ENCODE peak calls at places on chromosomes 3 and 15, in six cellular contexts. N, K, O, R, U and B are unnamed samples.

GRCh38 chr3:129416408-129416807 is 12.0 kb downstream of the EFCAB12 start:
- DNase-seq in N (no peak), K (no peak), O (no peak), R (no peak), U (no peak), B (no peak)

GRCh38 chr3:52670621-52671521 is 14.8 kb downstream of the PBRM1 start:
- DNase-seq in N (peak; percentile 99), K (peak; percentile 98), O (no peak), R (no peak), U (no peak), B (no peak)

GRCh38 chr3:183295211-183295610 is 42.2 kb downstream of the B3GNT5 start:
- DNase-seq in N (peak; percentile 66), K (peak; percentile 88), O (no peak), R (no peak), U (no peak), B (no peak)

GRCh38 chr3:165259518-165260193 is 63.5 kb upstream of the SLITRK3 start:
- DNase-seq in N (peak; percentile 53), K (peak; percentile 0), O (no peak), R (no peak), U (no peak), B (peak; percentile 11)

GRCh38 chr15:52080031-52080430 is 32.5 kb downstream of the BCL2L10 start:
- DNase-seq in N (peak; percentile 19), K (no peak), O (no peak), R (no peak), U (no peak), B (no peak)

GRCh38 chr3:70811880-70812279 is 499.4 kb upstream of the MDFIC2 start:
- DNase-seq in N (peak; percentile 5), K (peak; percentile 62), O (no peak), R (no peak), U (no peak), B (no peak)

GRCh38 chr3:55296781-55297180 is 190.3 kb downstream of the WNT5A start:
- DNase-seq in N (no peak), K (peak; percentile 38), O (no peak), R (no peak), U (no peak), B (no peak)

GRCh38 chr3:89571707-89572106 is 464.3 kb downstream of the EPHA3 start:
- DNase-seq in N (no peak), K (no peak), O (no peak), R (no peak), U (no peak), B (no peak)

GRCh38 chr3:133821767-133822638 is 16.4 kb downstream of the SRPRB start:
- DNase-seq in N (peak; percentile 93), K (peak; percentile 79), O (no peak), R (no peak), U (no peak), B (peak; percentile 16)

GRCh38 chr3:170695486-170696069 is 109.7 kb upstream of the SLC7A14 start:
- DNase-seq in N (no peak), K (no peak), O (no peak), R (no peak), U (no peak), B (no peak)

GRCh38 chr15:100994597-100995446 is 75.7 kb downstream of the LRRK1 start:
- DNase-seq in N (no peak), K (no peak), O (no peak), R (no peak), U (no peak), B (no peak)

GRCh38 chr15:70791248-70791647 is 27.9 kb upstream of the UACA start:
- DNase-seq in N (no peak), K (no peak), O (no peak), R (no peak), U (no peak), B (no peak)

GRCh38 chr3:159620281-159620680 is 368.4 kb upstream of the IL12A start:
- DNase-seq in N (peak; percentile 32), K (peak; percentile 56), O (no peak), R (no peak), U (no peak), B (no peak)

GRCh38 chr15:60372756-60373155 is 25.0 kb downstream of the ANXA2 start:
- DNase-seq in N (peak; percentile 37), K (peak; percentile 45), O (no peak), R (no peak), U (no peak), B (no peak)

GRCh38 chr3:181362378-181362777 is 349.3 kb upstream of the SOX2 start:
- DNase-seq in N (no peak), K (no peak), O (no peak), R (no peak), U (no peak), B (no peak)

GRCh38 chr3:10198226-10198625 is 33.5 kb downstream of the IRAK2 start:
- DNase-seq in N (no peak), K (no peak), O (no peak), R (no peak), U (no peak), B (no peak)

GRCh38 chr3:14146381-14147062 is 21.7 kb downstream of the TMEM43 start:
- DNase-seq in N (no peak), K (no peak), O (no peak), R (no peak), U (peak; percentile 72), B (no peak)

GRCh38 chr3:70989174-70989573 is 594.4 kb downstream of the FOXP1 start:
- DNase-seq in N (peak; percentile 60), K (peak; percentile 75), O (no peak), R (no peak), U (no peak), B (no peak)

GRCh38 chr15:90013503-90013937 is 12.4 kb downstream of the ZNF710 start:
- DNase-seq in N (no peak), K (no peak), O (no peak), R (no peak), U (no peak), B (no peak)

GRCh38 chr3:42661593-42662022 is 8.1 kb downstream of the ZBTB47 start:
- DNase-seq in N (no peak), K (no peak), O (no peak), R (no peak), U (no peak), B (no peak)

GRCh38 chr15:99100245-99101173 is 4.4 kb upstream of the SYNM start:
- DNase-seq in N (peak; percentile 81), K (peak; percentile 87), O (peak; percentile 67), R (no peak), U (peak; percentile 87), B (peak; percentile 90)